ENCODE peak calls at places on chromosome 1, in nine cellular contexts. One of them, this sample, is unnamed.

GRCh38 chr1:194362327-194362726 is 1175.9 kb upstream of the B3GALT2 start:
- DNase-seq in uterus: no peak
- DNase-seq in smooth muscle cell of the brain vasculature: no peak
- DNase-seq in NCI-H345: no peak
- DNase-seq in tibial nerve: no peak
- DNase-seq in MCF 10A: no peak
- DNase-seq in fibroblast of mammary gland: no peak
- DNase-seq in iris pigment epithelial cell: no peak
- DNase-seq in NCI-H1417: no peak
- DNase-seq in this sample: no peak

GRCh38 chr1:147223740-147224615 is 1.2 kb downstream of the FMO5 start:
- DNase-seq in uterus: no peak
- DNase-seq in smooth muscle cell of the brain vasculature: no peak
- DNase-seq in NCI-H345: no peak
- DNase-seq in tibial nerve: no peak
- DNase-seq in MCF 10A: no peak
- DNase-seq in fibroblast of mammary gland: no peak
- DNase-seq in iris pigment epithelial cell: no peak
- DNase-seq in NCI-H1417: no peak
- DNase-seq in this sample: no peak

GRCh38 chr1:1109743-1110142 is 6.1 kb downstream of the C1orf159 start:
- DNase-seq in uterus: no peak
- DNase-seq in smooth muscle cell of the brain vasculature: no peak
- DNase-seq in NCI-H345: no peak
- DNase-seq in tibial nerve: no peak
- DNase-seq in MCF 10A: no peak
- DNase-seq in fibroblast of mammary gland: no peak
- DNase-seq in iris pigment epithelial cell: no peak
- DNase-seq in NCI-H1417: no peak
- DNase-seq in this sample: no peak

GRCh38 chr1:201984446-201984845 is 2.0 kb downstream of the RNPEP start:
- DNase-seq in uterus: no peak
- DNase-seq in smooth muscle cell of the brain vasculature: no peak
- DNase-seq in NCI-H345: no peak
- DNase-seq in tibial nerve: no peak
- DNase-seq in MCF 10A: no peak
- DNase-seq in fibroblast of mammary gland: no peak
- DNase-seq in iris pigment epithelial cell: no peak
- DNase-seq in NCI-H1417: no peak
- DNase-seq in this sample: no peak

GRCh38 chr1:167239257-167239656 is 18.6 kb downstream of the POU2F1 start:
- DNase-seq in uterus: no peak
- DNase-seq in smooth muscle cell of the brain vasculature: no peak
- DNase-seq in NCI-H345: no peak
- DNase-seq in tibial nerve: no peak
- DNase-seq in MCF 10A: no peak
- DNase-seq in fibroblast of mammary gland: no peak
- DNase-seq in iris pigment epithelial cell: no peak
- DNase-seq in NCI-H1417: no peak
- DNase-seq in this sample: no peak

GRCh38 chr1:169762699-169763098 is 28.8 kb upstream of the SELE start:
- DNase-seq in uterus: no peak
- DNase-seq in smooth muscle cell of the brain vasculature: no peak
- DNase-seq in NCI-H345: no peak
- DNase-seq in tibial nerve: no peak
- DNase-seq in MCF 10A: no peak
- DNase-seq in fibroblast of mammary gland: no peak
- DNase-seq in iris pigment epithelial cell: no peak
- DNase-seq in NCI-H1417: peak; percentile 34
- DNase-seq in this sample: no peak

GRCh38 chr1:28365864-28366263 is 3.7 kb upstream of the PHACTR4 start:
- DNase-seq in uterus: no peak
- DNase-seq in smooth muscle cell of the brain vasculature: no peak
- DNase-seq in NCI-H345: no peak
- DNase-seq in tibial nerve: no peak
- DNase-seq in MCF 10A: no peak
- DNase-seq in fibroblast of mammary gland: no peak
- DNase-seq in iris pigment epithelial cell: no peak
- DNase-seq in NCI-H1417: peak; percentile 60
- DNase-seq in this sample: peak; percentile 95

GRCh38 chr1:99177465-99177864 is 86.8 kb upstream of the PLPPR4 start:
- DNase-seq in uterus: no peak
- DNase-seq in smooth muscle cell of the brain vasculature: no peak
- DNase-seq in NCI-H345: no peak
- DNase-seq in tibial nerve: no peak
- DNase-seq in MCF 10A: no peak
- DNase-seq in fibroblast of mammary gland: peak; percentile 3
- DNase-seq in iris pigment epithelial cell: no peak
- DNase-seq in NCI-H1417: peak; percentile 8
- DNase-seq in this sample: no peak

GRCh38 chr1:44390277-44390676 is 14.8 kb upstream of the RNF220 start:
- DNase-seq in uterus: no peak
- DNase-seq in smooth muscle cell of the brain vasculature: peak; percentile 74
- DNase-seq in NCI-H345: no peak
- DNase-seq in tibial nerve: no peak
- DNase-seq in MCF 10A: peak; percentile 55
- DNase-seq in fibroblast of mammary gland: peak; percentile 80
- DNase-seq in iris pigment epithelial cell: peak; percentile 85
- DNase-seq in NCI-H1417: no peak
- DNase-seq in this sample: peak; percentile 86

GRCh38 chr1:75632350-75632949 is 21.5 kb upstream of the SLC44A5 start:
- DNase-seq in uterus: no peak
- DNase-seq in smooth muscle cell of the brain vasculature: no peak
- DNase-seq in NCI-H345: peak; percentile 51
- DNase-seq in tibial nerve: no peak
- DNase-seq in MCF 10A: peak; percentile 58
- DNase-seq in fibroblast of mammary gland: peak; percentile 30
- DNase-seq in iris pigment epithelial cell: peak; percentile 39
- DNase-seq in NCI-H1417: peak; percentile 65
- DNase-seq in this sample: peak; percentile 77

GRCh38 chr1:2431095-2431494 is 18.7 kb upstream of the PEX10 start:
- DNase-seq in uterus: no peak
- DNase-seq in smooth muscle cell of the brain vasculature: no peak
- DNase-seq in NCI-H345: no peak
- DNase-seq in tibial nerve: no peak
- DNase-seq in MCF 10A: no peak
- DNase-seq in fibroblast of mammary gland: no peak
- DNase-seq in iris pigment epithelial cell: no peak
- DNase-seq in NCI-H1417: peak; percentile 51
- DNase-seq in this sample: no peak

GRCh38 chr1:222310830-222311229 is 237.1 kb downstream of the HHIPL2 start:
- DNase-seq in uterus: no peak
- DNase-seq in smooth muscle cell of the brain vasculature: no peak
- DNase-seq in NCI-H345: no peak
- DNase-seq in tibial nerve: no peak
- DNase-seq in MCF 10A: no peak
- DNase-seq in fibroblast of mammary gland: no peak
- DNase-seq in iris pigment epithelial cell: no peak
- DNase-seq in NCI-H1417: no peak
- DNase-seq in this sample: no peak

GRCh38 chr1:53686371-53687267 is 52.3 kb downstream of the GLIS1 start:
- DNase-seq in uterus: no peak
- DNase-seq in smooth muscle cell of the brain vasculature: no peak
- DNase-seq in NCI-H345: no peak
- DNase-seq in tibial nerve: no peak
- DNase-seq in MCF 10A: no peak
- DNase-seq in fibroblast of mammary gland: no peak
- DNase-seq in iris pigment epithelial cell: peak; percentile 17
- DNase-seq in NCI-H1417: no peak
- DNase-seq in this sample: no peak

GRCh38 chr1:210626341-210626740 is 297.6 kb downstream of the HHAT start:
- DNase-seq in uterus: no peak
- DNase-seq in smooth muscle cell of the brain vasculature: no peak
- DNase-seq in NCI-H345: no peak
- DNase-seq in tibial nerve: no peak
- DNase-seq in MCF 10A: no peak
- DNase-seq in fibroblast of mammary gland: peak; percentile 10
- DNase-seq in iris pigment epithelial cell: no peak
- DNase-seq in NCI-H1417: no peak
- DNase-seq in this sample: no peak

GRCh38 chr1:113035086-113035485 is 37.9 kb upstream of the LRIG2 start:
- DNase-seq in uterus: no peak
- DNase-seq in smooth muscle cell of the brain vasculature: no peak
- DNase-seq in NCI-H345: no peak
- DNase-seq in tibial nerve: no peak
- DNase-seq in MCF 10A: peak; percentile 99
- DNase-seq in fibroblast of mammary gland: peak; percentile 16
- DNase-seq in iris pigment epithelial cell: no peak
- DNase-seq in NCI-H1417: no peak
- DNase-seq in this sample: no peak

GRCh38 chr1:94322696-94323095 is 85.3 kb upstream of the ARHGAP29 start:
- DNase-seq in uterus: no peak
- DNase-seq in smooth muscle cell of the brain vasculature: no peak
- DNase-seq in NCI-H345: no peak
- DNase-seq in tibial nerve: no peak
- DNase-seq in MCF 10A: peak; percentile 79
- DNase-seq in fibroblast of mammary gland: peak; percentile 62
- DNase-seq in iris pigment epithelial cell: peak; percentile 72
- DNase-seq in NCI-H1417: peak; percentile 29
- DNase-seq in this sample: no peak

GRCh38 chr1:186983327-186983726 is 154.6 kb downstream of the PLA2G4A start:
- DNase-seq in uterus: peak; percentile 30
- DNase-seq in smooth muscle cell of the brain vasculature: no peak
- DNase-seq in NCI-H345: no peak
- DNase-seq in tibial nerve: no peak
- DNase-seq in MCF 10A: peak; percentile 56
- DNase-seq in fibroblast of mammary gland: peak; percentile 89
- DNase-seq in iris pigment epithelial cell: peak; percentile 97
- DNase-seq in NCI-H1417: no peak
- DNase-seq in this sample: no peak

GRCh38 chr1:1253972-1254666 is 7.6 kb upstream of the C1QTNF12 start:
- DNase-seq in uterus: no peak
- DNase-seq in smooth muscle cell of the brain vasculature: no peak
- DNase-seq in NCI-H345: no peak
- DNase-seq in tibial nerve: no peak
- DNase-seq in MCF 10A: no peak
- DNase-seq in fibroblast of mammary gland: no peak
- DNase-seq in iris pigment epithelial cell: no peak
- DNase-seq in NCI-H1417: no peak
- DNase-seq in this sample: no peak

GRCh38 chr1:27632387-27633297 is 2.3 kb downstream of the FGR start:
- DNase-seq in uterus: no peak
- DNase-seq in smooth muscle cell of the brain vasculature: no peak
- DNase-seq in NCI-H345: no peak
- DNase-seq in tibial nerve: no peak
- DNase-seq in MCF 10A: no peak
- DNase-seq in fibroblast of mammary gland: no peak
- DNase-seq in iris pigment epithelial cell: no peak
- DNase-seq in NCI-H1417: no peak
- DNase-seq in this sample: peak; percentile 26

GRCh38 chr1:109815809-109816791 is 52.4 kb upstream of the EPS8L3 start:
- DNase-seq in uterus: no peak
- DNase-seq in smooth muscle cell of the brain vasculature: no peak
- DNase-seq in NCI-H345: peak; percentile 23
- DNase-seq in tibial nerve: no peak
- DNase-seq in MCF 10A: no peak
- DNase-seq in fibroblast of mammary gland: peak; percentile 35
- DNase-seq in iris pigment epithelial cell: no peak
- DNase-seq in NCI-H1417: peak; percentile 94
- DNase-seq in this sample: no peak

GRCh38 chr1:66980745-66981367 is 56.1 kb downstream of the MIER1 start:
- DNase-seq in uterus: no peak
- DNase-seq in smooth muscle cell of the brain vasculature: no peak
- DNase-seq in NCI-H345: no peak
- DNase-seq in tibial nerve: no peak
- DNase-seq in MCF 10A: peak; percentile 55
- DNase-seq in fibroblast of mammary gland: peak; percentile 49
- DNase-seq in iris pigment epithelial cell: peak; percentile 52
- DNase-seq in NCI-H1417: peak; percentile 8
- DNase-seq in this sample: peak; percentile 84

This sample was measured in DMS53.